ENCODE peak calls at places on chromosomes 16 and 17, in ten cellular contexts. B, N, H, G, Y, A, X, M, L and F are unnamed samples.

GRCh38 chr16:87549627-87550509 is 52.4 kb upstream of the JPH3 start:
- DNase-seq in G (no peak), A (no peak), L (no peak), N (no peak), B (no peak), H (no peak), X (no peak), M (no peak), Y (no peak), F (no peak)

GRCh38 chr16:22232277-22233049 is 26.4 kb downstream of the EEF2K start:
- DNase-seq in N (no peak), G (peak), H (peak), Y (peak), L (no peak), M (no peak), B (no peak), A (peak), X (no peak), F (no peak)

GRCh38 chr16:8528471-8528870 is 61.8 kb downstream of the TMEM114 start:
- DNase-seq in B (no peak), L (no peak), G (no peak), Y (no peak), H (no peak), A (no peak), X (no peak), M (no peak), N (no peak), F (no peak)

GRCh38 chr17:6558276-6558675 is 1.9 kb upstream of the PITPNM3 start:
- DNase-seq in B (no peak), Y (no peak), H (no peak), N (no peak), A (no peak), G (no peak), X (no peak), M (no peak), L (no peak), F (no peak)

GRCh38 chr17:65064452-65065019 is 8.0 kb upstream of the GNA13 start:
- DNase-seq in N (peak), Y (peak), X (no peak), A (peak), B (no peak), M (no peak), H (peak), L (no peak), G (no peak), F (no peak)

GRCh38 chr16:66440970-66441369 is 13.9 kb downstream of the BEAN1 start:
- DNase-seq in L (no peak), B (peak), A (no peak), G (no peak), X (no peak), M (no peak), N (no peak), H (no peak), Y (no peak), F (no peak)

GRCh38 chr17:38719284-38719942 is 10.7 kb upstream of the CISD3 start:
- DNase-seq in N (no peak), G (no peak), M (no peak), B (no peak), X (no peak), A (no peak), L (no peak), H (no peak), Y (no peak), F (no peak)

GRCh38 chr17:80817861-80818260 is 173.8 kb upstream of the CHMP6 start:
- DNase-seq in X (no peak), A (peak), M (no peak), N (no peak), L (no peak), H (peak), Y (peak), G (no peak), B (peak), F (no peak)